ENCODE peak calls at places on chromosomes 7 and 10, in four cellular contexts. N, U, W and E are unnamed samples. For H3K4me1, the result is how much of the 10 kb centered on the place peaks cover.

GRCh38 chr7:32616625-32617024 is 121.3 kb downstream of the AVL9 start:
- DNase-seq in N (no peak), U (no peak), W (no peak), E (peak)

GRCh38 chr7:26457702-26458327 is 166.2 kb downstream of the SNX10 start:
- DNase-seq in W (no peak), U (no peak), N (no peak), E (no peak)

GRCh38 chr7:73742338-73742752 is 3.7 kb upstream of the ABHD11 start:
- DNase-seq in U (no peak), N (peak), W (no peak), E (no peak)

GRCh38 chr7:1532456-1533254 is 2.2 kb downstream of the MAFK start:
- DNase-seq in W (peak), U (peak), N (no peak), E (peak)

GRCh38 chr10:48458662-48459048 is 146.2 kb downstream of the ARHGAP22 start:
- DNase-seq in U (no peak), N (no peak), W (no peak), E (no peak)

GRCh38 chr10:3853547-3853989 is 68.6 kb upstream of the KLF6 start:
- DNase-seq in U (no peak), W (no peak), N (no peak), E (no peak)

GRCh38 chr7:101412976-101413375 is 50.3 kb downstream of the COL26A1 start:
- DNase-seq in U (no peak), N (no peak), W (no peak), E (no peak)

GRCh38 chr7:47653550-47654351 is 71.8 kb upstream of the TNS3 start:
- DNase-seq in N (no peak), W (no peak), U (no peak), E (no peak)

GRCh38 chr7:148535227-148535626 is 55.3 kb upstream of the C7orf33 start:
- DNase-seq in N (no peak), U (peak), W (no peak), E (no peak)

GRCh38 chr7:2251841-2252771 is 10.1 kb downstream of the NUDT1 start:
- DNase-seq in W (no peak), N (no peak), U (no peak), E (no peak)

GRCh38 chr7:2760098-2760889 is 72.3 kb downstream of the AMZ1 start:
- DNase-seq in W (peak), U (peak), N (peak), E (peak)

GRCh38 chr7:47227762-47228177 is 354.1 kb downstream of the TNS3 start:
- DNase-seq in U (no peak), N (no peak), W (no peak), E (peak)

GRCh38 chr10:80588506-80589020 is 50.9 kb downstream of the SH2D4B start:
- DNase-seq in W (no peak), U (no peak), N (no peak), E (no peak)

GRCh38 chr7:105439174-105439893 is 50.6 kb upstream of the SRPK2 start:
- DNase-seq in W (peak), U (no peak), N (no peak), E (peak)

GRCh38 chr10:101133489-101134298 is 2.6 kb downstream of the TLX1 start:
- DNase-seq in U (no peak), N (peak), W (no peak), E (no peak)

GRCh38 chr7:39720586-39720985 is 97.2 kb downstream of the RALA start:
- DNase-seq in N (no peak), U (no peak), W (peak), E (no peak)

GRCh38 chr7:68821846-68822245 is 776.4 kb upstream of the AUTS2 start:
- DNase-seq in W (no peak), U (no peak), N (no peak), E (no peak)

GRCh38 chr7:110130669-110131068 is 960.3 kb upstream of the LRRN3 start:
- DNase-seq in N (no peak), W (no peak), U (no peak), E (peak)

GRCh38 chr7:155843426-155844018 is 31.3 kb upstream of the SHH start:
- DNase-seq in N (no peak), W (no peak), U (no peak), E (no peak)

GRCh38 chr7:137867289-137867688 is 20.5 kb upstream of the DGKI start:
- DNase-seq in U (no peak), W (no peak), N (no peak), E (no peak)

GRCh38 chr10:22321831-22322662 is 1.1 kb downstream of the BMI1 start:
- DNase-seq in W (no peak), U (peak), N (peak), E (peak)

GRCh38 chr7:97004237-97004930 is 969 bp upstream of the DLX6 start:
- DNase-seq in W (no peak), N (no peak), U (no peak), E (no peak)
- H3K9ac ChIP-seq in W (peak), N (no peak), U (no peak), E (no peak)

GRCh38 chr10:86388119-86388704 is 21.6 kb upstream of the GRID1 start:
- DNase-seq in U (no peak), W (no peak), N (no peak), E (no peak)
- H3K4me3 ChIP-seq in U (no peak), W (no peak), N (no peak), E (no peak)

GRCh38 chr10:112335104-112335840 is 38.6 kb upstream of the ACSL5 start:
- DNase-seq in W (no peak), U (peak), N (no peak), E (no peak)

GRCh38 chr10:112333452-112333851 is 40.5 kb upstream of the ACSL5 start:
- DNase-seq in U (no peak), W (no peak), N (no peak), E (no peak)

GRCh38 chr10:112336556-112337201 is 37.2 kb upstream of the ACSL5 start:
- DNase-seq in U (no peak), N (no peak), W (no peak), E (no peak)

GRCh38 chr10:112338957-112339356 is 35.0 kb upstream of the ACSL5 start:
- DNase-seq in N (no peak), W (no peak), U (peak), E (no peak)

DNA sequence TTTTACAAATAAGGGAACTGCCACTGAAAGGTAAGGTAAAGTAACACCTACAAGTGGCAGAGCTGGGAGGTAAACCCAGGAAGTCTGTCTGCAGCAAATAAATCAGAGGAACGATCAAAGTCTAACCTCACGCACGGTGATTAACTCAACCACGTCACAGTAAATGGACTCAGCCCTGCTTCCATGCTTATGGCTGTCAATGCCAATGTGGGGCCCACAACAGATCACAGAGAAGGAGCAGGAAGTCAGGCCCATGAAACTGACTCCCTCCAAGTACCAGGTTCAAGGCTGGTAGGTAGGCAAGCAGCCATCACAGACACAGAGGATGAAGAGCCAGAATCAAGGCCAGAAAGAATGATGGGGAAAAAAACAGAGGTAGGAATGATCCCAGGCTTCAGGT is 38.0 kb upstream of the ACSL5 start:
- DNase-seq in N (no peak), U (no peak), W (peak), E (no peak)
- H3K4me1 ChIP-seq in N (under half), U (under half), W (under half), E (under half)

DNA sequence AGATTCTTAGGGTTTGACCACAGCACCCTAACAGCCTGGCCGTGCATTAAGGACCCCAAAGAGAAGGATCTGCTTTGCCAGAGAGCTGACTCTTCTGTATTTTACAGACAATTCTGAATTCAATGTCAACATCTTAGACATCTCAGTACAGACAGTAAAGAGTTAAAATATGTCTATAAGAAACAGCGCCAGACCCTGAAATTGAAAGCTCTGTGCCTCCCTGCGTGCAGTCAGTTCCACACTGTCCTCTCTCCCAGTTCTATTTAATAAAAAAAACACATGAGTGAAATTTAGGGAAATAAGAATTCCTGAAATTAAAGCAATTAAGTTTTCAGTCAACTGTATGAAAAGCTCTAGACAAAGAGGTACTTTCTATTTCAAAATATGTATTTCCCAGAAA is 45.1 kb downstream of the MET start:
- DNase-seq in W (no peak), N (no peak), U (no peak), E (peak)
- H3K9ac ChIP-seq in W (no peak), N (no peak), U (no peak), E (peak)

GRCh38 chr10:74189999-74190421 is 39.0 kb downstream of the ADK start:
- DNase-seq in N (no peak), W (peak), U (peak), E (peak)
- H3K4me3 ChIP-seq in N (no peak), W (peak), U (peak), E (peak)

GRCh38 chr10:110068780-110069179 is 61.0 kb downstream of the ADD3 start:
- DNase-seq in N (no peak), U (no peak), W (no peak), E (no peak)
- H3K4me1 ChIP-seq in N (under half), U (under half), W (under half), E (under half)